ENCODE peak calls at places on chromosomes 4 and X, in four cellular contexts. A is A549, B is kidney epithelial cell, G is foreskin fibroblast. Y is an unnamed sample.

GRCh38 chr4:92231511-92231910 is 72.3 kb upstream of the GRID2 start:
- DNase-seq in G (no peak), B (no peak), A (no peak), Y (no peak)

GRCh38 chr4:74433043-74433442 is 11.9 kb upstream of the AREG start:
- DNase-seq in A (no peak), G (no peak), B (no peak), Y (peak)

GRCh38 chrX:149825424-149825823 is 43.7 kb downstream of the MAGEA9 start:
- DNase-seq in B (no peak), A (no peak), G (peak), Y (no peak)

GRCh38 chr4:1097553-1097952 is 15.8 kb downstream of the RNF212 start:
- DNase-seq in G (no peak), B (no peak), A (no peak), Y (no peak)

GRCh38 chr4:24704152-24704551 is 91.2 kb upstream of the SOD3 start:
- DNase-seq in G (no peak), A (no peak), B (no peak), Y (no peak)

GRCh38 chrX:56790778-56791177 is 61.7 kb downstream of the NBDY start:
- DNase-seq in G (no peak), A (no peak), B (no peak), Y (no peak)

GRCh38 chr4:143337600-143338287 is 1.1 kb downstream of the GAB1 start:
- DNase-seq in B (no peak), G (peak), A (no peak), Y (no peak)

GRCh38 chr4:88759039-88759631 is 61.5 kb upstream of the NAP1L5 start:
- DNase-seq in G (peak), A (no peak), B (no peak), Y (peak)

GRCh38 chrX:81355436-81355835 is 153.5 kb downstream of the SH3BGRL start:
- DNase-seq in G (no peak), B (no peak), A (no peak), Y (no peak)

GRCh38 chr4:84565951-84566350 is 17.0 kb upstream of the CDS1 start:
- DNase-seq in B (no peak), A (no peak), G (no peak), Y (no peak)

GRCh38 chr4:174538123-174538875 is 16.0 kb upstream of the HPGD start:
- DNase-seq in G (no peak), B (no peak), A (no peak), Y (peak)

GRCh38 chr4:124133753-124134152 is 578.8 kb downstream of the ANKRD50 start:
- DNase-seq in B (no peak), A (no peak), G (no peak), Y (no peak)
- TF ChIP-seq CTCF in B (no peak), A (no peak), G (no peak), Y (no peak)

GRCh38 chr4:76280488-76281441 is 25.8 kb upstream of the STBD1 start:
- DNase-seq in B (no peak), G (no peak), A (no peak), Y (no peak)

GRCh38 chr4:76277667-76278066 is 26.1 kb downstream of the FAM47E start:
- DNase-seq in A (no peak), G (peak), B (no peak), Y (no peak)

GRCh38 chr4:76278583-76278982 is 27.1 kb downstream of the FAM47E start:
- DNase-seq in B (no peak), G (no peak), A (no peak), Y (no peak)

GRCh38 chr4:76276813-76277212 is 25.3 kb downstream of the FAM47E start:
- DNase-seq in B (no peak), G (no peak), A (no peak), Y (no peak)

DNA sequence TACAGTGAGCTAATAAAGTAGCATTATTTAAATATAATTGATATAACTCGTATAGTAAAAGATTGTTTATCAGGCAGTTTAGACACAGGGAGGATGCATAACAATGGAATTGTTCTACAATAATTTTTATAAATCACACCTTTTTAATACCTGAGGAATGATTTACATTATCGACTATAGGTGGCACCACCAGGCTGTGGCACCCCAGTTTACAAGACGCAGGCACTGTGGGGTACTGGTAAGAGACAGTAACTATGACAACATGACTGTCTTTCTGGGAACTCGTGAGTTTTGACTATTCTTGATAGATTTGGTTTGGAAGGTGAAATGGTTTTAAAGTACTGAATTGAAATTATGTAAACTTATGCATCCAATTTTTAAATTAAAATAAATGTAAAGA is 27.1 kb upstream of the STBD1 start:
- DNase-seq in B (no peak), G (no peak), A (no peak), Y (no peak)
- TF ChIP-seq CTCF in B (no peak), G (no peak), A (peak), Y (no peak)

GRCh38 chr4:16443504-16444088 is 217.3 kb upstream of the TAPT1 start:
- DNase-seq in G (peak), A (peak), B (no peak), Y (no peak)
- TF ChIP-seq CTCF in G (peak), A (peak), B (peak), Y (peak)

GRCh38 chr4:60656171-60656570 is 544.0 kb upstream of the ADGRL3 start:
- DNase-seq in G (peak), B (no peak), A (no peak), Y (no peak)
- TF ChIP-seq CTCF in G (no peak), B (no peak), A (no peak), Y (peak)

DNA sequence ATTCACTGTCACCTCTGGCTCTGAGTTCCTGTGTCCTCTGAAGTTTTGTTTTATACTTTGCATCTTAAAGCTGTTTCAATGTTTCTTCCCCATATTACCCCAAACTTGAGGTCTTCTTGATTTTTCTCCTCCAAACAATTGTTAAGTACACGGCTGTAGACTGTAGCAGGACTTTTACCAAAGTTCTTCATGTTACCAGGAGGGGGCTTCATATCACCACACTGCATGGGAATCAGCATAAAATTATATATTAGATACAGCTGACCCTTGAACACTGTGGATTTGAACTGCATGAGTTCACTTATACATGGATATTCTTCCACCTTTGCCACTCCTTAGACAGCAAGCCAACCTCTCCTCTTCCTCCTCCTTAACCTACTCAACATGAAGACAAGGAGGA is 56.6 kb downstream of the SPATA18 start:
- DNase-seq in G (peak), A (no peak), B (no peak), Y (no peak)
- TF ChIP-seq CTCF in G (no peak), A (no peak), B (no peak), Y (no peak)

GRCh38 chrX:88425739-88426138 is 321.3 kb upstream of the CPXCR1 start:
- DNase-seq in A (no peak), B (no peak), G (peak), Y (no peak)
- TF ChIP-seq CTCF in A (peak), B (no peak), G (no peak), Y (no peak)

GRCh38 chr4:144705861-144706590 is 60.1 kb downstream of the HHIP start:
- DNase-seq in G (no peak), B (no peak), A (no peak), Y (no peak)

GRCh38 chr4:144701683-144702233 is 55.8 kb downstream of the HHIP start:
- DNase-seq in B (no peak), A (no peak), G (peak), Y (no peak)

GRCh38 chr4:144699565-144699964 is 53.6 kb downstream of the HHIP start:
- DNase-seq in B (no peak), A (no peak), G (peak), Y (no peak)

GRCh38 chr4:144709159-144709558 is 63.2 kb downstream of the HHIP start:
- DNase-seq in B (peak), A (no peak), G (peak), Y (peak)

GRCh38 chr4:144703494-144703893 is 57.5 kb downstream of the HHIP start:
- DNase-seq in B (no peak), A (no peak), G (no peak), Y (no peak)
- TF ChIP-seq CTCF in B (no peak), A (no peak), G (no peak), Y (no peak)